ENCODE peak calls at places on chromosomes 13 and 19, in seven cellular contexts. J is GOT3, Y is neural progenitor cell, Z is GM10248, Q is AG09319, R is lung, G is amniotic stem cell. T is an unnamed sample.

GRCh38 chr13:114100446-114101320 is 31.7 kb downstream of the RASA3 start:
- DNase-seq in J (no peak), Y (no peak), Z (peak; percentile 69), Q (no peak), R (no peak), G (no peak), T (no peak)

GRCh38 chr19:44141191-44142013 is at the start of gene ZNF234:
- DNase-seq in J (no peak), Y (peak; percentile 85), Z (peak; percentile 88), Q (peak; percentile 50), R (peak; percentile 86), G (peak; percentile 41), T (peak; percentile 84)

GRCh38 chr19:19010551-19010950 is 22.8 kb downstream of the SUGP2 start:
- DNase-seq in J (no peak), Y (no peak), Z (no peak), Q (no peak), R (no peak), G (no peak), T (no peak)

GRCh38 chr19:19170053-19170945 is at the start of gene MEF2B:
- DNase-seq in J (no peak), Y (peak; percentile 94), Z (peak; percentile 96), Q (no peak), R (peak; percentile 86), G (no peak), T (peak; percentile 64)

GRCh38 chr13:74641586-74641985 is 507.4 kb upstream of the KLF12 start:
- DNase-seq in J (no peak), Y (no peak), Z (no peak), Q (no peak), R (no peak), G (peak; percentile 5), T (no peak)

GRCh38 chr13:111652676-111653075 is 332.2 kb downstream of the TEX29 start:
- DNase-seq in J (no peak), Y (no peak), Z (no peak), Q (no peak), R (no peak), G (no peak), T (no peak)

GRCh38 chr19:27765397-27765796 is 1447.6 kb downstream of the UQCRFS1 start:
- DNase-seq in J (no peak), Y (no peak), Z (no peak), Q (no peak), R (no peak), G (no peak), T (no peak)

GRCh38 chr19:35717665-35718344 is at the start of gene KMT2B:
- DNase-seq in J (no peak), Y (peak; percentile 99), Z (peak; percentile 96), Q (peak; percentile 89), R (no peak), G (peak; percentile 90), T (no peak)